ENCODE peak calls at places on chromosomes 16 and 17, in five cellular contexts. C, Y, D, K and E are unnamed samples.

GRCh38 chr16:22192261-22193133 is 13.6 kb upstream of the EEF2K start:
- DNase-seq in C (peak), Y (peak), D (peak), K (peak), E (peak)

GRCh38 chr17:44924107-44924544 is 8.8 kb upstream of the GFAP start:
- DNase-seq in C (no peak), Y (no peak), D (no peak), K (no peak), E (no peak)

GRCh38 chr17:68794636-68795503 is 160.3 kb downstream of the ABCA8 start:
- DNase-seq in C (no peak), Y (no peak), D (no peak), K (no peak), E (no peak)

GRCh38 chr17:30530346-30531025 is 53.3 kb downstream of the GOSR1 start:
- DNase-seq in C (no peak), Y (no peak), D (no peak), K (no peak), E (no peak)

GRCh38 chr16:88810868-88811599 is 694 bp downstream of the APRT start:
- DNase-seq in C (peak), Y (peak), D (peak), K (peak), E (no peak)

GRCh38 chr16:23771642-23772041 is 16.8 kb downstream of the CHP2 start:
- DNase-seq in C (no peak), Y (no peak), D (no peak), K (no peak), E (no peak)

GRCh38 chr16:84572096-84572495 is 45.8 kb downstream of the COTL1 start:
- DNase-seq in C (no peak), Y (no peak), D (no peak), K (no peak), E (no peak)

GRCh38 chr16:50208460-50208931 is 55.4 kb downstream of the TENT4B start:
- DNase-seq in C (no peak), Y (no peak), D (no peak), K (no peak), E (no peak)

GRCh38 chr17:8212312-8213180 is 2.2 kb upstream of the AURKB start:
- DNase-seq in C (no peak), Y (no peak), D (no peak), K (no peak), E (no peak)

GRCh38 chr16:65315004-65315398 is 193.1 kb upstream of the CDH11 start:
- DNase-seq in C (no peak), Y (no peak), D (no peak), K (no peak), E (no peak)

GRCh38 chr17:9628509-9628908 is 16.8 kb upstream of the USP43 start:
- DNase-seq in C (no peak), Y (no peak), D (no peak), K (no peak), E (no peak)

GRCh38 chr17:77324227-77324626 is 183.5 kb downstream of the SEC14L1 start:
- DNase-seq in C (no peak), Y (no peak), D (no peak), K (no peak), E (no peak)

GRCh38 chr16:57038151-57038550 is 48.8 kb downstream of the NLRC5 start:
- DNase-seq in C (no peak), Y (no peak), D (no peak), K (no peak), E (no peak)

GRCh38 chr17:57662644-57663308 is 82.3 kb downstream of the CCDC182 start:
- DNase-seq in C (peak), Y (peak), D (peak), K (peak), E (peak)

GRCh38 chr16:86377251-86378022 is 132.9 kb upstream of the FOXF1 start:
- DNase-seq in C (peak), Y (no peak), D (no peak), K (no peak), E (no peak)

GRCh38 chr17:81044764-81045589 is 10.0 kb downstream of the BAIAP2 start:
- DNase-seq in C (peak), Y (no peak), D (no peak), K (no peak), E (peak)

GRCh38 chr17:50396261-50397110 is 837 bp downstream of the LRRC59 start:
- DNase-seq in C (no peak), Y (no peak), D (peak), K (peak), E (no peak)

GRCh38 chr16:75248142-75248535 is 3.3 kb downstream of the BCAR1 start:
- DNase-seq in C (no peak), Y (no peak), D (no peak), K (no peak), E (no peak)

GRCh38 chr17:76597156-76598003 is 11.7 kb upstream of the ST6GALNAC2 start:
- DNase-seq in C (no peak), Y (no peak), D (no peak), K (no peak), E (no peak)

GRCh38 chr16:583470-583814 is 6.4 kb upstream of the RAB40C start:
- DNase-seq in C (no peak), Y (no peak), D (no peak), K (no peak), E (no peak)

GRCh38 chr17:6104956-6105355 is 34.8 kb downstream of the WSCD1 start:
- DNase-seq in C (no peak), Y (no peak), D (no peak), K (no peak), E (no peak)

GRCh38 chr16:53912155-53912554 is 208.2 kb downstream of the FTO start:
- DNase-seq in C (no peak), Y (no peak), D (peak), K (peak), E (no peak)

GRCh38 chr16:19710191-19710908 is 7.7 kb downstream of the KNOP1 start:
- DNase-seq in C (no peak), Y (no peak), D (no peak), K (no peak), E (no peak)

GRCh38 chr17:78271419-78272160 is 40.2 kb downstream of the TMEM235 start:
- DNase-seq in C (no peak), Y (no peak), D (no peak), K (no peak), E (no peak)

GRCh38 chr17:7997186-7997585 is 5.2 kb upstream of the GUCY2D start:
- DNase-seq in C (no peak), Y (no peak), D (peak), K (peak), E (no peak)

GRCh38 chr16:66872927-66873684 is 7.2 kb upstream of the PDP2 start:
- DNase-seq in C (peak), Y (peak), D (peak), K (peak), E (no peak)

GRCh38 chr16:74224828-74225227 is 71.8 kb upstream of the PSMD7 start:
- DNase-seq in C (no peak), Y (no peak), D (no peak), K (no peak), E (no peak)

GRCh38 chr17:6674586-6674985 is 23.0 kb downstream of the C17orf100 start:
- DNase-seq in C (no peak), Y (no peak), D (no peak), K (no peak), E (no peak)

GRCh38 chr17:10171581-10171981 is 26.8 kb downstream of the GAS7 start:
- DNase-seq in C (no peak), Y (no peak), D (no peak), K (no peak), E (no peak)

GRCh38 chr16:4678596-4678995 is 14.8 kb upstream of the NUDT16L1 start:
- DNase-seq in C (no peak), Y (no peak), D (no peak), K (no peak), E (no peak)

GRCh38 chr17:18320301-18320700 is 5.2 kb downstream of the SMCR8 start:
- DNase-seq in C (no peak), Y (no peak), D (no peak), K (no peak), E (no peak)

GRCh38 chr17:45852535-45853297 is 8.0 kb downstream of the SPPL2C start:
- DNase-seq in C (peak), Y (no peak), D (peak), K (peak), E (peak)

GRCh38 chr17:73516356-73516755 is 127.9 kb downstream of the SDK2 start:
- DNase-seq in C (peak), Y (no peak), D (no peak), K (no peak), E (no peak)

GRCh38 chr17:37759014-37759637 is 14.3 kb upstream of the HNF1B start:
- DNase-seq in C (no peak), Y (no peak), D (no peak), K (no peak), E (no peak)

GRCh38 chr17:2796164-2797140 is at the start of gene RAP1GAP2:
- DNase-seq in C (no peak), Y (no peak), D (peak), K (peak), E (no peak)